ENCODE peak calls at places on chromosomes 1 and 21, in four cellular contexts. One of them, this sample, is unnamed.

GRCh38 chr1:245177071-245177900 is 22.5 kb downstream of the KIF26B start:
- DNase-seq in H1: no peak
- DNase-seq in K562: no peak
- DNase-seq in HCT116: peak; percentile 54
- DNase-seq in this sample: no peak

GRCh38 chr1:227793948-227794812 is 21.3 kb upstream of the PRSS38 start:
- DNase-seq in H1: peak; percentile 43
- DNase-seq in HCT116: no peak
- DNase-seq in K562: no peak
- DNase-seq in this sample: peak; percentile 91

GRCh38 chr1:234732260-234732659 is 122.3 kb upstream of the IRF2BP2 start:
- DNase-seq in HCT116: no peak
- DNase-seq in H1: no peak
- DNase-seq in K562: no peak
- DNase-seq in this sample: no peak

GRCh38 chr1:63143482-63143881 is 178.9 kb upstream of the FOXD3 start:
- DNase-seq in HCT116: no peak
- DNase-seq in H1: no peak
- DNase-seq in K562: no peak
- DNase-seq in this sample: no peak

GRCh38 chr1:175208773-175209492 is 16.4 kb upstream of the KIAA0040 start:
- DNase-seq in H1: no peak
- DNase-seq in HCT116: no peak
- DNase-seq in K562: no peak
- DNase-seq in this sample: no peak

GRCh38 chr21:31888936-31889371 is 16.1 kb downstream of the HUNK start:
- DNase-seq in HCT116: no peak
- DNase-seq in K562: no peak
- DNase-seq in H1: no peak
- DNase-seq in this sample: no peak

GRCh38 chr1:150151291-150152181 is 1.8 kb downstream of the PLEKHO1 start:
- DNase-seq in HCT116: no peak
- DNase-seq in H1: no peak
- DNase-seq in K562: no peak
- DNase-seq in this sample: no peak

GRCh38 chr21:45888361-45889009 is 93.1 kb upstream of the COL6A1 start:
- DNase-seq in H1: no peak
- DNase-seq in HCT116: no peak
- DNase-seq in K562: no peak
- DNase-seq in this sample: no peak

GRCh38 chr1:96843196-96843595 is 121.6 kb downstream of the PTBP2 start:
- DNase-seq in HCT116: no peak
- DNase-seq in H1: no peak
- DNase-seq in K562: no peak
- DNase-seq in this sample: no peak

GRCh38 chr1:234239936-234240335 is 133.3 kb upstream of the COA6 start:
- DNase-seq in H1: no peak
- DNase-seq in HCT116: no peak
- DNase-seq in K562: no peak
- DNase-seq in this sample: no peak

GRCh38 chr21:26843912-26844257 is 1.3 kb downstream of the ADAMTS1 start:
- DNase-seq in H1: no peak
- DNase-seq in HCT116: no peak
- DNase-seq in K562: no peak
- DNase-seq in this sample: peak; percentile 16

GRCh38 chr1:53115403-53116306 is 26.8 kb downstream of the SLC1A7 start:
- DNase-seq in HCT116: no peak
- DNase-seq in K562: peak; percentile 70
- DNase-seq in H1: no peak
- DNase-seq in this sample: no peak

GRCh38 chr1:158019177-158019868 is 25.9 kb downstream of the KIRREL1 start:
- DNase-seq in H1: peak; percentile 57
- DNase-seq in HCT116: peak; percentile 73
- DNase-seq in K562: no peak
- DNase-seq in this sample: peak; percentile 97

GRCh38 chr1:109482796-109483638 is 688 bp upstream of the ATXN7L2 start:
- DNase-seq in H1: no peak
- DNase-seq in HCT116: no peak
- DNase-seq in K562: peak; percentile 72
- DNase-seq in this sample: no peak

GRCh38 chr21:45508607-45509565 is 33.4 kb downstream of the SLC19A1 start:
- DNase-seq in H1: no peak
- DNase-seq in K562: peak; percentile 67
- DNase-seq in HCT116: no peak
- DNase-seq in this sample: no peak

GRCh38 chr1:67710417-67710816 is 25.4 kb downstream of the GADD45A start:
- DNase-seq in K562: no peak
- DNase-seq in HCT116: no peak
- DNase-seq in H1: no peak
- DNase-seq in this sample: no peak

GRCh38 chr21:35048183-35048601 is 910 bp downstream of the RUNX1 start:
- DNase-seq in K562: no peak
- DNase-seq in HCT116: no peak
- DNase-seq in H1: no peak
- DNase-seq in this sample: no peak

GRCh38 chr1:16191916-16192545 is 20.4 kb downstream of the ARHGEF19 start:
- DNase-seq in K562: no peak
- DNase-seq in HCT116: no peak
- DNase-seq in H1: no peak
- DNase-seq in this sample: no peak
- TF ChIP-seq YY1 in K562: no peak
- TF ChIP-seq YY1 in HCT116: no peak
- TF ChIP-seq YY1 in H1: no peak
- TF ChIP-seq YY1 in this sample: no peak

GRCh38 chr1:232472485-232473041 is 157.4 kb downstream of the SIPA1L2 start:
- DNase-seq in H1: no peak
- DNase-seq in HCT116: no peak
- DNase-seq in K562: no peak
- DNase-seq in this sample: peak; percentile 44
- TF ChIP-seq YY1 in H1: no peak
- TF ChIP-seq YY1 in HCT116: no peak
- TF ChIP-seq YY1 in K562: no peak
- TF ChIP-seq YY1 in this sample: no peak

DNA sequence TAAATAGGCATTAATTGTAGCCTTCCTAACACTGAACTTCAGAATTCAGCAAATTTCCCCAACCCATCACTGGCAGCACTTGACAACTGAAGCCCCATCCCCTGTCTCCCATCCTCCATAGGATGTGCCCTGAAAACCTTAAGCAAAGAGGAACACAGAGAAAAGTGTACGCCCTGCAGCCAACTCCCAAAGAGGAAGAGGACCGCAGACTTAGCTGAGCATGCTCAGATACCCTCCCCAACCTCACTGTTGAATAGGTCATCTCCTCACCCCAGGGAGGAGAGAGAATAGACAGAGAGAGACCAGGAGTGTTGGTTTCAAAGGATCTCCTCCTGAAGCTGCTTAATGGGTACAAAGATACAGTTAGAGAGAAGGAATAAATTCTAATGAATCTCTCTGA is 50.5 kb downstream of the CD2 start:
- DNase-seq in H1: no peak
- DNase-seq in HCT116: no peak
- DNase-seq in K562: no peak
- DNase-seq in this sample: no peak
- TF ChIP-seq YY1 in H1: no peak
- TF ChIP-seq YY1 in HCT116: no peak
- TF ChIP-seq YY1 in K562: no peak
- TF ChIP-seq YY1 in this sample: no peak

GRCh38 chr1:86296305-86297205 is 99.6 kb downstream of the ODF2L start:
- DNase-seq in HCT116: no peak
- DNase-seq in K562: no peak
- DNase-seq in H1: no peak
- DNase-seq in this sample: no peak
- TF ChIP-seq YY1 in HCT116: no peak
- TF ChIP-seq YY1 in K562: no peak
- TF ChIP-seq YY1 in H1: no peak
- TF ChIP-seq YY1 in this sample: no peak

DNA sequence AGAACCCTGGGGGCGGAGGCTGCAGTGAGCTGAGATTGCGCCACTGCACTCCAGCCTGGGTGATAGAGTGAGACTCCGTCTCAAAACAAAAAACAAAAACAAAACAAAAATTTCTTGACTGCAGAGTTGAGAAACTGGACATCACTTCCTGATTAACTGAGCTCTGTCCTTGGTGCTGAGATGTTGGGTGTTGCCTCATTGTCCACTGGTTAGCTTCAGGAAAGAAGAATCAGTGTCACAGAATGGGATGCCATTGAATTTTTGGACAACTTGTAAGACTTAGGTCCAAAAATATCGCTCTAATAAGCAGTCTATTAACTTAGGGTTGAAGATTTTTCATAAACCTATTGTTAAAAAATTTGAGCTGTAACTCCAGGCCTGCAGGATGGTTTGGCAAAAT is 23.8 kb upstream of the KCNA10 start:
- DNase-seq in HCT116: no peak
- DNase-seq in H1: no peak
- DNase-seq in K562: no peak
- DNase-seq in this sample: no peak
- TF ChIP-seq YY1 in HCT116: no peak
- TF ChIP-seq YY1 in H1: no peak
- TF ChIP-seq YY1 in K562: no peak
- TF ChIP-seq YY1 in this sample: no peak

GRCh38 chr1:99327357-99327756 is 63.1 kb downstream of the PLPPR4 start:
- DNase-seq in K562: no peak
- DNase-seq in HCT116: no peak
- DNase-seq in H1: no peak
- DNase-seq in this sample: no peak
- TF ChIP-seq YY1 in K562: no peak
- TF ChIP-seq YY1 in HCT116: no peak
- TF ChIP-seq YY1 in H1: no peak
- TF ChIP-seq YY1 in this sample: no peak

DNA sequence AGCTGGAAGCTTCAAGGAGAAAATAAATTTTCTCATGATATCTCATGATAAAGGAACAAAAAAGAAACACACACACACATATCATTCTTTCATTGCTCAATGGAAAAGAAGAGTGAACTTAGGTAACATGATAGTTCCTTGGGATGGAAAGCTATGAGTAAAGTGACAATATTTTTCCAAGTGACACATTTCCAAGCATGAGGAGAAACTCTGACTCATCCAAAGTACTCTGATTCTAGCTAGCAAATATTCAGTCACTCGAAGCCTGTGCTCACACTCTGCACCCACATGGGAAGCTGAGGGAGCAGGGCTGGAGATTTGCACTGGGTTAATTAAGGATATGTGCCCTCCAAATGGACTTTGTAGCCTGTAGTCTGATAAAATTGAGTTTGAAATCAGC is 222.4 kb downstream of the LRRC40 start:
- DNase-seq in K562: no peak
- DNase-seq in HCT116: peak; percentile 2
- DNase-seq in H1: no peak
- DNase-seq in this sample: no peak
- TF ChIP-seq YY1 in K562: no peak
- TF ChIP-seq YY1 in HCT116: no peak
- TF ChIP-seq YY1 in H1: no peak
- TF ChIP-seq YY1 in this sample: no peak

DNA sequence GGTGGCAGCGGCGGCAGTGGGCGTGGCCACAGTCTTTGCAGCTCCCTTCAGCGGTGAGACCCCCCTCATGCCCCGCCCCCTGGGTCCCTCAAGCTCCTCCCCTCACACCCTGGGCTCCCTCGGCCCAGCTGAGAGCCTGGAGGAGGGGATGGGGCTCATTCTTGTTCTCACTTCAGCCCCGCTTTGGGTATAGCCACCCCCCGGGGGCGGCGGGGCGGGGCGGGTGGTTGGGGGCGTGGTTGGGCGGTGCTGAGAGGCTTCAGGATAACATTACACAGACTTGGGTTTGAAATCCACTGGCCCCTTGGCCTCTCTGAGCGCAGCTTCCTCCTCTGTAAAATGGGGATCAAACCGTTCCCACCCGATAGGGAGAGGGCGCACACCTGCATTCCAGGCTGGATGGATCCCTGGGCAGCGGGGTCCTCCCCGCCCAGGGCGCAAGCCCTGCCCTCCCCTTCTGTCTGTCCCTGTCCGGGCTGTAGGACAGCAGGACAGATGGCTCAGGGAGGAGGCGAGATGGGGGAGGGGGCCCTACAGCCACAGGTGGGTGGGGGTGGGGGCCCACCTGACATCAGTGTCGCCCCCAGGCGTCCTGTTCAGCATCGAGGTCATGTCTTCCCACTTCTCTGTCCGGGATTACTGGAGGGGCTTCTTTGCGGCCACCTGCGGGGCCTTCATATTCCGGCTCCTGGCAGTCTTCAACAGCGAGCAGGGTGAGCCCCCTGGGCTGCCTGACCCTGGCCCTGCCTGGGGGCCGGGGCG is 5.1 kb downstream of the CLCNKA start:
- DNase-seq in H1: peak; percentile 87
- DNase-seq in HCT116: no peak
- DNase-seq in K562: peak; percentile 88
- DNase-seq in this sample: peak; percentile 70
- TF ChIP-seq YY1 in H1: no peak
- TF ChIP-seq YY1 in HCT116: no peak
- TF ChIP-seq YY1 in K562: no peak
- TF ChIP-seq YY1 in this sample: no peak

GRCh38 chr1:3485016-3485415 is 30.6 kb downstream of the ARHGEF16 start:
- DNase-seq in HCT116: no peak
- DNase-seq in K562: no peak
- DNase-seq in H1: no peak
- DNase-seq in this sample: no peak

GRCh38 chr1:3481836-3482589 is 27.5 kb downstream of the ARHGEF16 start:
- DNase-seq in K562: no peak
- DNase-seq in HCT116: peak; percentile 42
- DNase-seq in H1: no peak
- DNase-seq in this sample: no peak

GRCh38 chr1:3483380-3483779 is 28.9 kb downstream of the ARHGEF16 start:
- DNase-seq in H1: no peak
- DNase-seq in HCT116: no peak
- DNase-seq in K562: no peak
- DNase-seq in this sample: no peak

GRCh38 chr1:3482590-3482899 is 28.1 kb downstream of the ARHGEF16 start:
- DNase-seq in H1: no peak
- DNase-seq in K562: peak; percentile 54
- DNase-seq in HCT116: no peak
- DNase-seq in this sample: no peak

GRCh38 chr1:3483801-3484444 is 29.5 kb downstream of the ARHGEF16 start:
- DNase-seq in HCT116: no peak
- DNase-seq in H1: peak; percentile 44
- DNase-seq in K562: peak; percentile 89
- DNase-seq in this sample: no peak
- TF ChIP-seq YY1 in HCT116: no peak
- TF ChIP-seq YY1 in H1: no peak
- TF ChIP-seq YY1 in K562: no peak
- TF ChIP-seq YY1 in this sample: no peak